ENCODE peak calls at places on chromosomes 1 and 21, in ten cellular contexts. T, G, H, X, F, M, S, K, N and E are unnamed samples.

GRCh38 chr1:46131093-46131492 is 1.3 kb downstream of the PIK3R3 start:
- DNase-seq in T (no peak), G (no peak), H (no peak), X (no peak), F (peak), M (no peak), S (no peak), K (peak), N (no peak), E (no peak)

GRCh38 chr1:27192039-27192529 is 37.2 kb upstream of the SLC9A1 start:
- DNase-seq in T (no peak), G (no peak), H (no peak), X (no peak), F (no peak), M (no peak), S (no peak), K (no peak), N (no peak), E (peak)

GRCh38 chr1:210633636-210634035 is 304.9 kb downstream of the HHAT start:
- DNase-seq in T (no peak), G (no peak), H (no peak), X (no peak), F (no peak), M (no peak), S (no peak), K (no peak), N (no peak), E (no peak)

GRCh38 chr1:2803086-2803930 is 1.8 kb upstream of the TTC34 start:
- DNase-seq in T (no peak), G (no peak), H (no peak), X (peak), F (no peak), M (no peak), S (no peak), K (no peak), N (no peak), E (no peak)

GRCh38 chr1:66728021-66728420 is 24.2 kb upstream of the DYNLT5 start:
- DNase-seq in T (no peak), G (no peak), H (no peak), X (no peak), F (no peak), M (no peak), S (no peak), K (peak), N (no peak), E (no peak)

GRCh38 chr1:167502719-167503452 is 15.4 kb downstream of the CD247 start:
- DNase-seq in T (no peak), G (no peak), H (no peak), X (no peak), F (peak), M (no peak), S (no peak), K (no peak), N (no peak), E (no peak)

GRCh38 chr1:1161078-1161682 is 12.5 kb upstream of the TTLL10 start:
- DNase-seq in T (no peak), G (no peak), H (no peak), X (no peak), F (no peak), M (no peak), S (no peak), K (no peak), N (no peak), E (no peak)

GRCh38 chr1:83692524-83693336 is 306.2 kb downstream of the TTLL7 start:
- DNase-seq in T (no peak), G (no peak), H (no peak), X (no peak), F (peak), M (peak), S (peak), K (peak), N (peak), E (peak)

GRCh38 chr1:242405947-242406346 is 118.5 kb downstream of the PLD5 start:
- DNase-seq in T (no peak), G (no peak), H (no peak), X (no peak), F (no peak), M (no peak), S (no peak), K (no peak), N (no peak), E (no peak)

GRCh38 chr1:30061292-30062204 is 661.8 kb downstream of the MATN1 start:
- DNase-seq in T (no peak), G (no peak), H (no peak), X (no peak), F (peak), M (no peak), S (no peak), K (no peak), N (no peak), E (no peak)

GRCh38 chr1:28096210-28097099 is 8.0 kb upstream of the EYA3 start:
- DNase-seq in T (no peak), G (no peak), H (no peak), X (no peak), F (no peak), M (no peak), S (no peak), K (no peak), N (no peak), E (no peak)

GRCh38 chr1:168636642-168637111 is 60.3 kb downstream of the XCL1 start:
- DNase-seq in T (no peak), G (peak), H (no peak), X (no peak), F (no peak), M (no peak), S (no peak), K (peak), N (no peak), E (no peak)

GRCh38 chr1:248824701-248825100 is 1.0 kb downstream of the SH3BP5L start:
- DNase-seq in T (no peak), G (no peak), H (no peak), X (no peak), F (no peak), M (no peak), S (no peak), K (no peak), N (no peak), E (no peak)

GRCh38 chr21:45448810-45449657 is 44.1 kb downstream of the COL18A1 start:
- DNase-seq in T (no peak), G (no peak), H (no peak), X (peak), F (no peak), M (no peak), S (no peak), K (no peak), N (no peak), E (no peak)

GRCh38 chr1:101366513-101367215 is 129.8 kb downstream of the S1PR1 start:
- DNase-seq in T (no peak), G (peak), H (no peak), X (no peak), F (no peak), M (no peak), S (no peak), K (peak), N (no peak), E (no peak)

GRCh38 chr21:40631201-40631600 is 215.8 kb downstream of the DSCAM start:
- DNase-seq in T (no peak), G (peak), H (no peak), X (no peak), F (no peak), M (no peak), S (no peak), K (no peak), N (no peak), E (no peak)

GRCh38 chr1:167996266-167996665 is 59.4 kb upstream of the MPC2 start:
- DNase-seq in T (no peak), G (no peak), H (no peak), X (no peak), F (no peak), M (no peak), S (no peak), K (no peak), N (peak), E (no peak)

GRCh38 chr1:71587961-71588360 is 507.1 kb upstream of the ZRANB2 start:
- DNase-seq in T (no peak), G (peak), H (no peak), X (no peak), F (peak), M (no peak), S (no peak), K (peak), N (no peak), E (no peak)

GRCh38 chr1:200889571-200889970 is 5.1 kb upstream of the INAVA start:
- DNase-seq in T (no peak), G (no peak), H (no peak), X (no peak), F (no peak), M (no peak), S (no peak), K (no peak), N (peak), E (no peak)

GRCh38 chr1:8941906-8942305 is 3.8 kb upstream of the CA6 start:
- DNase-seq in T (no peak), G (peak), H (no peak), X (no peak), F (no peak), M (peak), S (no peak), K (peak), N (no peak), E (no peak)